ENCODE peak calls at places on chromosomes 6 and 20, in eight cellular contexts. I is GM06990, G is GM12865, F is heart right ventricle, Y is neural crest cell, X is RWPE1, O is adrenal gland, L is HFF-Myc. M is an unnamed sample.

GRCh38 chr6:22049002-22049401 is 247.8 kb downstream of the PRL start:
- DNase-seq in X (no peak), Y (no peak), I (no peak), O (no peak), F (no peak), G (no peak), L (no peak), M (no peak)

GRCh38 chr20:31684153-31685003 is 38.3 kb downstream of the BCL2L1 start:
- DNase-seq in F (no peak), X (no peak), L (no peak), I (no peak), Y (no peak), O (no peak), G (peak; percentile 75), M (no peak)

GRCh38 chr20:57620999-57621398 is 773 bp upstream of the ZBP1 start:
- DNase-seq in O (no peak), I (no peak), G (peak; percentile 50), X (no peak), L (no peak), F (no peak), Y (no peak), M (no peak)

GRCh38 chr6:132399376-132400074 is 1.8 kb downstream of the MOXD1 start:
- DNase-seq in X (no peak), Y (no peak), O (no peak), F (no peak), G (no peak), I (no peak), L (peak; percentile 52), M (no peak)

GRCh38 chr20:47454298-47455132 is 47.2 kb upstream of the NCOA3 start:
- DNase-seq in I (no peak), X (no peak), O (no peak), L (no peak), Y (no peak), G (no peak), F (no peak), M (no peak)

GRCh38 chr20:19566226-19566960 is 191.7 kb upstream of the RIN2 start:
- DNase-seq in Y (no peak), I (no peak), L (no peak), X (no peak), O (no peak), G (no peak), F (no peak), M (no peak)

GRCh38 chr6:43873806-43874714 is 104.0 kb downstream of the VEGFA start:
- DNase-seq in G (no peak), F (no peak), Y (no peak), I (no peak), O (no peak), X (no peak), L (no peak), M (no peak)

GRCh38 chr6:121896363-121896762 is 460.9 kb downstream of the GJA1 start:
- DNase-seq in O (no peak), F (no peak), X (no peak), I (no peak), L (no peak), G (no peak), Y (no peak), M (no peak)

GRCh38 chr6:133707456-133707855 is 181.5 kb upstream of the TCF21 start:
- DNase-seq in I (no peak), L (peak; percentile 84), Y (no peak), O (no peak), X (no peak), G (peak; percentile 38), F (no peak), M (peak; percentile 4)

GRCh38 chr6:96837138-96837971 is at the start of gene GPR63:
- DNase-seq in I (peak; percentile 88), L (peak; percentile 48), X (peak; percentile 87), G (peak; percentile 87), Y (peak; percentile 63), O (peak; percentile 76), F (peak; percentile 54), M (peak; percentile 94)

GRCh38 chr6:16243055-16243454 is 4.7 kb downstream of the GMPR start:
- DNase-seq in I (no peak), X (peak; percentile 79), O (no peak), F (no peak), G (no peak), L (no peak), Y (no peak), M (no peak)

GRCh38 chr20:31677553-31678260 is 40.0 kb downstream of the COX4I2 start:
- DNase-seq in Y (no peak), L (no peak), O (no peak), F (no peak), I (no peak), X (no peak), G (no peak), M (no peak)

GRCh38 chr6:105509506-105510331 is 106.8 kb upstream of the PREP start:
- DNase-seq in Y (peak; percentile 16), O (no peak), F (peak; percentile 29), X (no peak), L (no peak), I (no peak), G (no peak), M (no peak)
- TF ChIP-seq CTCF in Y (peak; percentile 32), O (no peak), F (peak; percentile 22), X (no peak), L (peak; percentile 39), I (peak; percentile 10), G (no peak), M (no peak)

DNA sequence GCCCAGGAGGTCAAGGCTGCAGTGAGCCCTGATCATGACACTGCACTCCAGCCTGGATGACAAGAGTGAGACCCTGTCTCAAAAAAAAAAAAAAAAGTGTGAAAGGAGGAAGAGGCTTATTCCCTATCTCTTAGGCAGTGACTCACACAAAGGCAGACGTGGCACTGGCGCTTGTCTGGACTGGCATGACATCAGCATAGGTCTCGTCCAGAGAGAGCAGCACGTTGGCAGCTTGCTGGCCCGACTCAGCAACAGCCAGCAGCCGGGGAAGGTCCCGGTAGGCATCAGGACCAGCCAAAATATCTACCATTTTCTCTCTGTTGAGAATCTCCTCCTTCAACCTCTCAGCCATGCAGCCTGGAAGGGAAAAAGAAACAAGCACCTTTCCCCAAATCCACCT is 14.1 kb downstream of the CDK5RAP1 start:
- DNase-seq in O (peak; percentile 83), I (no peak), L (no peak), G (no peak), Y (no peak), X (peak; percentile 88), F (peak; percentile 47), M (no peak)
- TF ChIP-seq CTCF in O (no peak), I (no peak), L (no peak), G (no peak), Y (no peak), X (no peak), F (no peak), M (no peak)

DNA sequence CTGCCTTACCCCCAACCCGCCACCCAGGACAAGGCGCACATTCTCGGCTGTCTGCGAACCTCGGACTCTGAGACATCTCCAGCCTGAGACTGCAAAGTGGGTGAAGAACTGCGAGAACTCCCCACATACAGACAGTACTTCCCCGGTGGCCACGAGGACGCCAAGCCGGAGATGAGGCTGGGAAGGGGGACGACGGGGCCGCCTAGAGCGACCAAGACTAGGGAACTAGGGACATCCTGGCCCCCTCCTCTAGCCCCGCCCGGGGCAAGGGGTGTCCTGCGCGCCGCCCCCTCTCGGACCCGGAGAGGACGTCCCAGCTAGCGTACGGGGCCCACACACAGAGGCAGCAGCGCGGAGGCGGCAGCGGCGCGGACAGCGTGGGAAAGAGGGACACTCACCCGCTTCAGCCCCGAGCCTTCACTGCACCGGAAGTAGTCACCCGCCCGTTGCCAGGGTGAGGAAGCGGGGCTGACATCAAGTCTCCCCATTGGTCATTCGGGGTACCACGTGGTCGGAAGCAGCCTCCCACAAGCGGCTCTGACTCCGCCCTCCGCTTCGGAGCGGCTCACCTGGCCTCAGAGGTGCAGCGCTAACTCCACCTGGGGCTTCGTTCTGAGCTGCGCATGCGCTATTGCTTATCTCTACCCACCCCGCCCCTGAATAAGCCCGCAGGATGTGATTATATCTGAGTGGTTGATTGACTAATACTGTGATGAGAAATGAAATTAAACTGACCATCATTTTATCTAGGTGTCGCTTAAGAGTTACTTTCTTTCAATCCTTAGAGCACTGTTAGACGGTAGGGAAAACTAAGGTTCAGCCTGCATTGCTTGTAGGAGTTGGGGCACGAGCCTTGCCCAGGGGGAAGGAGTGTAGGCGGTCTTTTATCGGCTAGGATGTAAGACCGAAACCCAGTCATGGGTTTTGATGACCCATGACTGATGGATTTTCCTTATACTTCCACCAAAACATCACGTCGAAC is at the start of gene TASP1:
- DNase-seq in Y (peak; percentile 78), O (peak; percentile 97), I (peak; percentile 92), L (peak; percentile 84), G (peak; percentile 97), X (peak; percentile 99), F (peak; percentile 91), M (peak; percentile 93)
- TF ChIP-seq CTCF in Y (no peak), O (no peak), I (no peak), L (no peak), G (no peak), X (no peak), F (no peak), M (no peak)

GRCh38 chr20:9628589-9628988 is 114.2 kb downstream of the LAMP5 start:
- DNase-seq in O (no peak), Y (no peak), L (no peak), F (no peak), I (no peak), G (no peak), X (no peak), M (no peak)
- TF ChIP-seq CTCF in O (no peak), Y (no peak), L (no peak), F (no peak), I (no peak), G (no peak), X (no peak), M (no peak)

GRCh38 chr20:16246870-16247269 is 326.4 kb downstream of the KIF16B start:
- DNase-seq in L (no peak), G (no peak), F (no peak), Y (no peak), X (no peak), O (no peak), I (no peak), M (no peak)

GRCh38 chr20:16243470-16243869 is 329.8 kb downstream of the KIF16B start:
- DNase-seq in F (no peak), L (no peak), X (no peak), G (peak; percentile 25), I (no peak), O (no peak), Y (no peak), M (no peak)

GRCh38 chr20:16245879-16246278 is 327.4 kb downstream of the KIF16B start:
- DNase-seq in O (no peak), G (no peak), F (no peak), L (no peak), Y (no peak), X (no peak), I (no peak), M (no peak)

GRCh38 chr20:16240355-16240754 is 332.9 kb downstream of the KIF16B start:
- DNase-seq in I (no peak), X (no peak), Y (no peak), O (no peak), L (no peak), G (no peak), F (no peak), M (no peak)

GRCh38 chr20:16241911-16242310 is 331.3 kb downstream of the KIF16B start:
- DNase-seq in L (no peak), X (no peak), O (no peak), F (no peak), I (no peak), G (peak; percentile 20), Y (no peak), M (no peak)
- TF ChIP-seq CTCF in L (no peak), X (no peak), O (peak; percentile 4), F (no peak), I (peak; percentile 15), G (peak; percentile 23), Y (peak; percentile 20), M (peak; percentile 3)

M was measured in GM13977.